ENCODE peak calls at places on chromosomes 12 and 14, in eight cellular contexts. F, Y, O, T, L, Z, W and I are unnamed samples.
A peak's percentile ranks its signal among the peaks of the same experiment; 100 is the strongest.

GRCh38 chr14:99132821-99133562 is 139.0 kb downstream of the BCL11B start:
- DNase-seq in F (no peak), Y (no peak), O (peak; percentile 10), T (no peak), L (no peak), Z (no peak), W (no peak), I (no peak)

GRCh38 chr12:111102062-111102735 is 181.8 kb upstream of the MYL2 start:
- DNase-seq in F (peak; percentile 80), Y (no peak), O (no peak), T (no peak), L (peak; percentile 87), Z (no peak), W (no peak), I (no peak)

GRCh38 chr14:87386453-87386980 is 606.5 kb downstream of the GALC start:
- DNase-seq in F (no peak), Y (no peak), O (no peak), T (no peak), L (no peak), Z (no peak), W (no peak), I (no peak)

GRCh38 chr12:57473392-57473791 is 6.3 kb downstream of the ARHGAP9 start:
- DNase-seq in F (no peak), Y (no peak), O (no peak), T (no peak), L (no peak), Z (no peak), W (no peak), I (no peak)

GRCh38 chr12:94042321-94042720 is 106.1 kb upstream of the PLXNC1 start:
- DNase-seq in F (no peak), Y (no peak), O (no peak), T (no peak), L (no peak), Z (no peak), W (no peak), I (no peak)

GRCh38 chr12:27969901-27970390 is 2.6 kb downstream of the PTHLH start:
- DNase-seq in F (peak; percentile 69), Y (peak; percentile 47), O (peak; percentile 45), T (peak; percentile 83), L (peak; percentile 71), Z (peak; percentile 75), W (peak; percentile 65), I (peak; percentile 83)

GRCh38 chr12:102034346-102034745 is 27.4 kb downstream of the WASHC3 start:
- DNase-seq in F (no peak), Y (no peak), O (no peak), T (no peak), L (peak; percentile 62), Z (no peak), W (no peak), I (no peak)

GRCh38 chr12:131408036-131408365 is 302.9 kb upstream of the SFSWAP start:
- DNase-seq in F (no peak), Y (no peak), O (no peak), T (no peak), L (no peak), Z (no peak), W (no peak), I (no peak)

GRCh38 chr12:4168041-4168440 is 105.5 kb upstream of the CCND2 start:
- DNase-seq in F (no peak), Y (no peak), O (no peak), T (no peak), L (no peak), Z (no peak), W (no peak), I (no peak)

GRCh38 chr12:116661341-116661740 is 76.5 kb downstream of the SPRING1 start:
- DNase-seq in F (no peak), Y (no peak), O (no peak), T (no peak), L (no peak), Z (no peak), W (no peak), I (no peak)

GRCh38 chr14:100554696-100555320 is 32.4 kb downstream of the BEGAIN start:
- DNase-seq in F (no peak), Y (no peak), O (no peak), T (no peak), L (no peak), Z (no peak), W (no peak), I (no peak)

GRCh38 chr14:104528496-104528895 is 51.1 kb upstream of the C14orf180 start:
- DNase-seq in F (no peak), Y (no peak), O (no peak), T (no peak), L (no peak), Z (no peak), W (no peak), I (no peak)

GRCh38 chr14:35085441-35085840 is 36.3 kb downstream of the PPP2R3C start:
- DNase-seq in F (no peak), Y (no peak), O (no peak), T (no peak), L (no peak), Z (no peak), W (no peak), I (no peak)

GRCh38 chr12:16171348-16171747 is 106.1 kb downstream of the SLC15A5 start:
- DNase-seq in F (peak; percentile 25), Y (no peak), O (no peak), T (no peak), L (no peak), Z (no peak), W (no peak), I (no peak)

GRCh38 chr12:16163891-16164290 is 113.6 kb downstream of the SLC15A5 start:
- DNase-seq in F (no peak), Y (no peak), O (no peak), T (no peak), L (no peak), Z (no peak), W (no peak), I (no peak)

GRCh38 chr12:16168078-16168477 is 109.4 kb downstream of the SLC15A5 start:
- DNase-seq in F (no peak), Y (no peak), O (no peak), T (no peak), L (peak; percentile 89), Z (no peak), W (no peak), I (no peak)

GRCh38 chr12:16166563-16167470 is 110.7 kb downstream of the SLC15A5 start:
- DNase-seq in F (no peak), Y (no peak), O (peak; percentile 22), T (no peak), L (no peak), Z (no peak), W (no peak), I (no peak)

DNA sequence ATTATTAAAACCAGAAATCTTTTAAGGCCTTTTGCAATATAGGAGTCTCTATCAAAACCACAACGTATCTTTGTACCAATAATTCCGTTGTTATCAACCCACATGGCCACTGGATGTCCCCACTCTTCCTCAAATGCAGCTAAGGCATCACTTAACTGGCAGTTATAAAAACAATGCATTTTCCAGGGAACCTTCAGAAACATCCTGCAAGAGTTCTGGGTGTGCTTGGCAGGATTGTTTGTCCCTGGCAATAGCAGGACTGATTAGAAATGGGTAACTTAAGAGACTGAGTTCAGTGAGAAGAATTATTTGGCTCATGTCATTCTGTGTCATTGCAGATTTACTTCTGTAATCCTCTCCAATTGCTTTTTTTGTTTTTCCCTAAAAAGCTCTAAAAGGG is 112.0 kb downstream of the SLC15A5 start:
- DNase-seq in F (no peak), Y (peak; percentile 16), O (peak; percentile 67), T (no peak), L (peak; percentile 54), Z (peak; percentile 55), W (no peak), I (no peak)
- TF ChIP-seq CTCF in F (peak; percentile 60), Y (peak; percentile 73), O (peak; percentile 8), T (peak; percentile 44), L (peak; percentile 54), Z (peak; percentile 58), W (peak; percentile 25), I (peak; percentile 46)

GRCh38 chr14:39472078-39472477 is 39.8 kb upstream of the FBXO33 start:
- DNase-seq in F (no peak), Y (no peak), O (no peak), T (no peak), L (no peak), Z (no peak), W (no peak), I (no peak)

GRCh38 chr14:39469094-39469710 is 37.0 kb upstream of the FBXO33 start:
- DNase-seq in F (no peak), Y (no peak), O (no peak), T (peak; percentile 50), L (no peak), Z (peak; percentile 82), W (no peak), I (peak; percentile 14)

DNA sequence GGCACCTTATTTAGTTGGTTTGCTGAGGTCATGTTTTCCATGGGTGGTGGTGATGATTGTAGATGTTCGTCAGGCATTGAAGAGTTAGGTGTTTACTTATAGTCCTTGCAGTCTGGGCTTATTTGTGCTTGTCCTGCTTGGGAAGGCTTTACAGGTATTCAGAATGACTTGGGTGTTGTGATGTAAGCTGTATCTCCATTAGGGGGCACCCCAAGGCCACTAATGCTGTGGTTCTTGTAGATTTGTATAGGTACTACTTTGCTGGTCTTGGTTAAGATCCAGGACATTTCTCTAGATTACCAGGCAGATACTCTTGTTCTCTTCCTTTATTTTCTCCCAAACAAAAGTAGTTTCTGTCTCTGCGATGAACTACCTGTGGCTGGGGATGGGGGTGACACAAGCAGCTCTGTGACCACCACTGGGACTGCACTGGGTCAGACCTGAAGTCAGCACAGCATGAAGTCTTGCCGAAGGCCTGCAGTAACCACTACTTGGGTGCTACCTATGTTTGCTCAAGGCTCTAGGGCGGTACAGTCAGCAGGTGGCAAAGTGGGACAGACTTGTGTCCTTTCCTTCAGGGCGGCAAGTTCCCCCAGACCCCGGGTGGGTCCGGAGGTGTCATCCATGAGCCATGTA is 35.8 kb upstream of the FBXO33 start:
- DNase-seq in F (no peak), Y (no peak), O (no peak), T (no peak), L (peak; percentile 37), Z (peak; percentile 42), W (no peak), I (no peak)
- TF ChIP-seq CTCF in F (peak; percentile 37), Y (peak; percentile 34), O (no peak), T (no peak), L (peak; percentile 47), Z (peak; percentile 52), W (no peak), I (peak; percentile 59)

DNA sequence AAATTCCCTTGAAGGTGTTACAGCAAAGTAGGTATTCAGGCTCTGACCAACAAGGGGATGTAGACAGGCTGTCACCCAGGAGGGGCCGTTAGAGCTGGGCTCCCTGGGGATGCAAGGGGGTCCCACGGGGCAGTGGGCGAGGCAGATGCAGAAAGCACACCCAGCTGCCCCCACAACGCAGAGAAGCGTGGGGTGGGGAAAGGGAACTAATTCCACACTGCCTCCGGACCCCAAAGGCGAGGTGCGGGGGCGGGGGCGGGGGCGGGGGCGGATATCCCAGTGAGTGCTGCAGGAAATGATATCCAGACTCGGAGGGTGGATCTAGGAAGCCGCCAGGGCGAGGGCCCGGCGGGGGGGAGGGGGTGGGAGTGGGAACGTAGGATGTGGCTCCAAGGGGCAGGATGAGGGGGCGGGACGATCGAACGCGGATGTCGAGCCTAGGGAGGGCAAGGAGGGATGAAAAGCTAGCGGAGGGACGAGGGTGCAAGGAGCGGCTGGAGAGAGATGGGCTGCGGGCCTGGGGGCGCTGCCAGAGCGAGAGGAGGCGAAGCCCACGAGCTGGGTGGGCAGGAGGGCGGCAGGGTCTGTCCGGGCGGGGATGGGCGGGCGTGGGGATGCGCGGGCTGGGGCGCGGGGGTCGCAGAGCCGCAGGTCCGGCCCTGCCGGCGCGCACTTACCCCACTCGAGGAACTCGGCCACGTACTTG is 874 bp downstream of the CDC42BPB start:
- DNase-seq in F (peak; percentile 88), Y (peak; percentile 57), O (peak; percentile 59), T (peak; percentile 83), L (peak; percentile 30), Z (peak; percentile 70), W (peak; percentile 72), I (no peak)
- TF ChIP-seq CTCF in F (no peak), Y (no peak), O (no peak), T (no peak), L (no peak), Z (no peak), W (no peak), I (no peak)

GRCh38 chr12:17954788-17955187 is 135.2 kb downstream of the RERGL start:
- DNase-seq in F (no peak), Y (peak; percentile 2), O (no peak), T (no peak), L (no peak), Z (no peak), W (no peak), I (no peak)
- TF ChIP-seq CTCF in F (no peak), Y (no peak), O (no peak), T (no peak), L (no peak), Z (no peak), W (no peak), I (no peak)